ENCODE peak calls at places on chromosomes 4 and X, in four cellular contexts. Z is A549, T is cardiac muscle cell, D is lower lobe of right lung. F is an unnamed sample. For H3K9me3, the result is how much of the 10 kb centered on the place peaks cover.

GRCh38 chr4:6442555-6442954 is 29.9 kb downstream of the PPP2R2C start:
- DNase-seq in Z (no peak), D (no peak), T (no peak), F (no peak)

GRCh38 chr4:8580321-8581093 is at the start of gene GPR78:
- DNase-seq in T (peak), D (peak), Z (peak), F (peak)

GRCh38 chrX:150062292-150063137 is 124.2 kb upstream of the EOLA2 start:
- DNase-seq in T (no peak), D (no peak), Z (peak), F (no peak)

GRCh38 chr4:85886665-85887064 is 411.7 kb downstream of the ARHGAP24 start:
- DNase-seq in Z (no peak), D (no peak), T (no peak), F (no peak)

GRCh38 chr4:6848717-6849305 is 60.8 kb upstream of the TBC1D14 start:
- DNase-seq in D (no peak), T (no peak), Z (no peak), F (no peak)

GRCh38 chr4:55947254-55947882 is 1.4 kb upstream of the CEP135 start:
- DNase-seq in D (no peak), Z (no peak), T (no peak), F (no peak)

GRCh38 chrX:111830561-111830960 is 45.4 kb upstream of the TRPC5OS start:
- DNase-seq in Z (no peak), T (no peak), D (no peak), F (no peak)

GRCh38 chr4:44462259-44462658 is 13.7 kb upstream of the KCTD8 start:
- DNase-seq in Z (no peak), D (no peak), T (no peak), F (no peak)

GRCh38 chr4:786861-787300 is 39.0 kb downstream of the CPLX1 start:
- DNase-seq in Z (no peak), D (peak), T (no peak), F (no peak)

GRCh38 chr4:115249808-115250207 is 136.4 kb upstream of the NDST4 start:
- DNase-seq in Z (no peak), T (no peak), D (no peak), F (no peak)

GRCh38 chr4:28444886-28445496 is 1584.3 kb downstream of the STIM2 start:
- DNase-seq in D (no peak), Z (no peak), T (no peak), F (no peak)

GRCh38 chr4:4507923-4508322 is 33.9 kb downstream of the STX18 start:
- DNase-seq in Z (no peak), T (no peak), D (no peak), F (no peak)

GRCh38 chrX:22081475-22082092 is 49.5 kb downstream of the PHEX start:
- DNase-seq in T (peak), D (peak), Z (peak), F (peak)

GRCh38 chr4:168384437-168385141 is 66.0 kb upstream of the DDX60 start:
- DNase-seq in T (no peak), Z (no peak), D (no peak), F (no peak)

GRCh38 chrX:41960142-41960541 is 36.8 kb upstream of the CASK start:
- DNase-seq in D (no peak), T (no peak), Z (peak), F (no peak)

GRCh38 chr4:40553995-40554394 is 75.7 kb downstream of the RBM47 start:
- DNase-seq in T (no peak), D (no peak), Z (no peak), F (no peak)

GRCh38 chrX:56761167-56761566 is 32.1 kb downstream of the NBDY start:
- DNase-seq in Z (no peak), D (no peak), T (no peak), F (no peak)

GRCh38 chrX:17192111-17192510 is 182.9 kb upstream of the NHS start:
- DNase-seq in T (no peak), Z (no peak), D (no peak), F (no peak)

GRCh38 chr4:79575709-79576479 is 167.9 kb upstream of the GK2 start:
- DNase-seq in Z (no peak), T (no peak), D (no peak), F (no peak)

DNA sequence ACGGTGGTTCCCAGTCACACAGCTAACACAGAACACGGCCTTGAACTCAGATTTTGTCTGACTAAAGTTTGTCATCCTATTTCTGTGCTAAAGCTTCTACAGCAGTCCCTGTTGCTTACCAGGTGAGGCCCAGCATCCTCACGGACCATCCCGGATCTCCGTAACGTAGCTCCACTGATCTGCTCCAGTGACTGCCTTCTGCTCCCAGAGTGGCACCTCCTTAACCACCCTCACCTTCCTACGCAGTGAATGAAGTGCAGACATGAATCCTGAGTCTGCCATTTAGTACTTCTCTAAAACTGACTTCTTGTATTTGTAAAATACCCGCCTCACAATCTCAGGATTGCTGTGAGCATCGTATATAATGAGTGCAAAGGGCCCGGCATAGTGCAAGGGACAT is 27.6 kb upstream of the ACSL1 start:
- DNase-seq in T (no peak), Z (no peak), D (no peak), F (no peak)
- H3K27ac ChIP-seq in T (no peak), Z (no peak), D (no peak), F (no peak)

DNA sequence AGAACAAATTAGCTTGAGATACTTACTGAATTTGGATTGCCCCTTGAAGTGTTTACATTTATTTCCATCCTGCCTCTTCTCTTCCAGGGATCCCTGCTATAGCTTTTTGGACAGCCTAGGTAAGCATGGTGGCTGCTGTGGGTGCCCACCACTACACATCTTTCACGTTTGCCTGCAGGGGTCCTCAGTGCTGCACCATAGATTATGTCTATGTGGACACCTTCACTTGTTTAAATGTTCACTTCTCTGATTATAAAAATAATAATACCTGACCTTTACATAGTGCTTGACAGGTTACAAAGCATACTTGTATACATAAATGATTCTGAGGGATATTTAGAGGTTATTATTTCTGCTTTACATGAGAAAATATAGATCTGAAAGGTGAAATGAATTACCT is 67.9 kb upstream of the SLC4A4 start:
- DNase-seq in D (no peak), T (peak), Z (peak), F (no peak)
- TF ChIP-seq CTCF in D (peak), T (peak), Z (peak), F (no peak)

GRCh38 chrX:2348225-2348624 is 152.6 kb downstream of the DHRSX start:
- DNase-seq in Z (no peak), T (no peak), D (no peak), F (no peak)

GRCh38 chrX:2351999-2352995 is 148.5 kb downstream of the DHRSX start:
- DNase-seq in Z (peak), D (no peak), T (no peak), F (no peak)

GRCh38 chrX:2345562-2345961 is 155.2 kb downstream of the DHRSX start:
- DNase-seq in T (no peak), Z (no peak), D (no peak), F (no peak)

GRCh38 chrX:2346158-2346557 is 154.6 kb downstream of the DHRSX start:
- DNase-seq in D (no peak), Z (no peak), T (no peak), F (no peak)

GRCh38 chrX:2351321-2351720 is 149.5 kb downstream of the DHRSX start:
- DNase-seq in D (no peak), Z (peak), T (no peak), F (no peak)
- H3K9me3 ChIP-seq in D (under half), Z (under half), T (under half), F (under half)

DNA sequence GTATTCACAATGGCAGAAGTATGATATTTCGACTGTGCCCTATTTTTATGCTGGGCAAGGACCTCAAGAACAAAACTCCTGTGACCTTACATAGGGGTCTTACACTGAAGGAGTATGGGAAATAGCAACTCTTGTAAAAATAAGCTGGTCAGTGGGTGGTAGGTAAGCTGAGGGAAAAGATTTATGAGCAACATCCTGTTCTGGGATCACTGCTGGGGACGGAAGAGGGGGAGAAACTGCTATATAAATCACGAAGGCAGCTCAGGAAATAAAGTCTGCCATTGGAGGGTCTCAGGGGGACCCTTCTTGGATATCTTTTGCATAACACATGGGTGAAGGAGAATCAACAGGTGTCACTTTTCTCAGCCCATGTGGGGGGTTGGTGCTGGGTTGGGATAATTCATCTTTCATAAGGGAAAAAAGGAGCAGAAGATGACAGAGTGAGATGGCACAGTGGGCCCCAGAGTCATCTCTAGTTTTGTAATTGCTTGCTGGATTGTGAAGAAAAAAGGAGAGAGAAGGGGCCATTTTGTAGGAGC is 33.7 kb downstream of the AFF1 start:
- DNase-seq in Z (no peak), T (no peak), D (no peak), F (no peak)
- H3K27ac ChIP-seq in Z (no peak), T (no peak), D (no peak), F (no peak)

DNA sequence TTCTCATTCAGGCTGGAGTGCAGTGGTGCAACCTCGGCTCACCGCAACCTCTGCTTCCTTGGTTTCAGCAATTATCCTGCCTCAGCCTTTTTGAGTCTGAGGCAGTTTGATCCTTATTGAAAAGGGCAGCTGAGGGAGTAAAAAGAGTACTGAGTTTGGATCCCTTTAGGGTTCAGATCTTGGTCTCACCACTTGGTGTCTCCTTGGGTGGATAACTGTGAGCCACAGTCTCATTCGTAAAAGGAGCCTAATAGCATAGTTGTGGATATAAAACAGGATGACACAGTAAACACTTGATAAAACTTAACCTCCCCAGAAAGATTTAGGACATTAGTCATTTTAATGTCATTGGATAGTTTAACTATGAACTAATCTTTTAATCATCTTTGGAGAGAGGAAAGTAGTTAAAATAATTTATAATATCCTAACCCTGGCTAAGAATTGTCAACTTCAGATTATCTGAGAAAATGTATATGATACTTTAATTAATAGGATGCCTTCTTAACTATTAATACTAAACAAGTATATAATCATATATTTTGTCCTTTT is 173.1 kb downstream of the ANK2 start:
- DNase-seq in D (no peak), Z (no peak), T (no peak), F (no peak)
- TF ChIP-seq CTCF in D (no peak), Z (no peak), T (no peak), F (no peak)

F was measured in CD4-positive, alpha-beta T cell.